ENCODE peak calls at places on chromosome 5, in six cellular contexts. Z, J, P, E, D and R are unnamed samples.

GRCh38 chr5:122846051-122846567 is 696 bp downstream of the SNX24 start:
- DNase-seq in Z (peak), J (no peak), P (no peak), E (no peak), D (no peak), R (no peak)

GRCh38 chr5:172943283-172943841 is 15.9 kb upstream of the RPL26L1 start:
- DNase-seq in Z (peak), J (no peak), P (no peak), E (no peak), D (no peak), R (no peak)

GRCh38 chr5:130496215-130496614 is 592.0 kb downstream of the CHSY3 start:
- DNase-seq in Z (no peak), J (no peak), P (no peak), E (no peak), D (no peak), R (no peak)

GRCh38 chr5:621341-621761 is 9.2 kb downstream of the CEP72 start:
- DNase-seq in Z (no peak), J (no peak), P (peak), E (no peak), D (no peak), R (no peak)

GRCh38 chr5:74231697-74232096 is 408.8 kb downstream of the ENC1 start:
- DNase-seq in Z (no peak), J (no peak), P (no peak), E (no peak), D (no peak), R (no peak)

GRCh38 chr5:154390096-154390495 is 55.7 kb upstream of the SAP30L start:
- DNase-seq in Z (peak), J (no peak), P (no peak), E (no peak), D (no peak), R (no peak)

GRCh38 chr5:55908804-55909203 is 57.6 kb downstream of the IL31RA start:
- DNase-seq in Z (no peak), J (no peak), P (no peak), E (no peak), D (no peak), R (no peak)

GRCh38 chr5:74056789-74057164 is 430.8 kb downstream of the ARHGEF28 start:
- DNase-seq in Z (no peak), J (no peak), P (no peak), E (no peak), D (no peak), R (no peak)

GRCh38 chr5:132407970-132408369 is 38.5 kb downstream of the SLC22A5 start:
- DNase-seq in Z (no peak), J (no peak), P (no peak), E (no peak), D (no peak), R (no peak)

GRCh38 chr5:922745-923472 is 30.2 kb downstream of the TRIP13 start:
- DNase-seq in Z (no peak), J (no peak), P (peak), E (no peak), D (no peak), R (no peak)

GRCh38 chr5:147170603-147171002 is 64.2 kb upstream of the STK32A start:
- DNase-seq in Z (no peak), J (no peak), P (no peak), E (no peak), D (peak), R (no peak)

GRCh38 chr5:151101151-151101550 is 20.3 kb upstream of the TNIP1 start:
- DNase-seq in Z (no peak), J (no peak), P (no peak), E (no peak), D (no peak), R (no peak)

GRCh38 chr5:81826128-81826527 is 75.2 kb upstream of the SSBP2 start:
- DNase-seq in Z (no peak), J (no peak), P (no peak), E (no peak), D (no peak), R (no peak)

GRCh38 chr5:151182976-151183375 is 25.4 kb upstream of the ANXA6 start:
- DNase-seq in Z (no peak), J (no peak), P (no peak), E (no peak), D (no peak), R (no peak)

GRCh38 chr5:128572546-128573339 is 34.7 kb upstream of the FBN2 start:
- DNase-seq in Z (no peak), J (no peak), P (no peak), E (no peak), D (no peak), R (no peak)

GRCh38 chr5:178545156-178545555 is 45.0 kb downstream of the COL23A1 start:
- DNase-seq in Z (no peak), J (no peak), P (no peak), E (no peak), D (no peak), R (no peak)

GRCh38 chr5:16889203-16889971 is 46.7 kb downstream of the MYO10 start:
- DNase-seq in Z (peak), J (no peak), P (no peak), E (no peak), D (no peak), R (no peak)

GRCh38 chr5:1793301-1793740 is 6.3 kb downstream of the MRPL36 start:
- DNase-seq in Z (no peak), J (no peak), P (no peak), E (no peak), D (no peak), R (no peak)

GRCh38 chr5:38473008-38473407 is 83.4 kb downstream of the LIFR start:
- DNase-seq in Z (no peak), J (no peak), P (no peak), E (no peak), D (no peak), R (no peak)